ENCODE peak calls at places on chromosome 20, in nine cellular contexts. Y, K, R, E, T, H, A, M and W are unnamed samples. For H3K4me1, the result is how much of the 10 kb centered on the place peaks cover.

GRCh38 chr20:12047838-12048432 is 130.2 kb downstream of the BTBD3 start:
- DNase-seq in Y (no peak), K (no peak), R (no peak), E (no peak), T (no peak), H (no peak), A (no peak), M (no peak), W (no peak)

GRCh38 chr20:43187476-43188233 is 2.1 kb downstream of the PTPRT start:
- DNase-seq in Y (no peak), K (peak), R (no peak), E (peak), T (peak), H (peak), A (peak), M (peak), W (peak)

GRCh38 chr20:2656471-2657117 is 4.2 kb downstream of the NOP56 start:
- DNase-seq in Y (no peak), K (no peak), R (no peak), E (no peak), T (no peak), H (no peak), A (no peak), M (no peak), W (no peak)

GRCh38 chr20:21027569-21027968 is 78.6 kb downstream of the LINC00237 start:
- DNase-seq in Y (no peak), K (no peak), R (no peak), E (no peak), T (peak), H (no peak), A (no peak), M (no peak), W (peak)

GRCh38 chr20:53914861-53915458 is 155.4 kb downstream of the BCAS1 start:
- DNase-seq in Y (no peak), K (no peak), R (no peak), E (no peak), T (no peak), H (no peak), A (no peak), M (no peak), W (peak)

GRCh38 chr20:53872561-53873248 is 197.7 kb downstream of the BCAS1 start:
- DNase-seq in Y (no peak), K (no peak), R (peak), E (no peak), T (no peak), H (no peak), A (no peak), M (no peak), W (no peak)

GRCh38 chr20:39259010-39259803 is 297.1 kb downstream of the DHX35 start:
- DNase-seq in Y (no peak), K (no peak), R (no peak), E (no peak), T (no peak), H (no peak), A (peak), M (no peak), W (no peak)

GRCh38 chr20:59643616-59644061 is 39.3 kb downstream of the PHACTR3 start:
- DNase-seq in Y (peak), K (no peak), R (no peak), E (peak), T (no peak), H (no peak), A (peak), M (no peak), W (no peak)

GRCh38 chr20:22686097-22686496 is 101.7 kb upstream of the FOXA2 start:
- DNase-seq in Y (peak), K (no peak), R (no peak), E (peak), T (peak), H (peak), A (no peak), M (no peak), W (peak)

GRCh38 chr20:20076297-20077065 is 24.1 kb downstream of the CFAP61 start:
- DNase-seq in Y (no peak), K (no peak), R (no peak), E (no peak), T (no peak), H (no peak), A (no peak), M (no peak), W (no peak)

GRCh38 chr20:32528291-32528891 is 56.7 kb downstream of the NOL4L start:
- DNase-seq in Y (no peak), K (no peak), R (no peak), E (peak), T (no peak), H (no peak), A (no peak), M (no peak), W (no peak)

GRCh38 chr20:49787371-49788357 is 25.0 kb upstream of the SLC9A8 start:
- DNase-seq in Y (no peak), K (no peak), R (no peak), E (no peak), T (no peak), H (no peak), A (no peak), M (no peak), W (no peak)

GRCh38 chr20:4225778-4226177 is 210.4 kb upstream of the RNF24 start:
- DNase-seq in Y (no peak), K (no peak), R (no peak), E (no peak), T (no peak), H (no peak), A (no peak), M (no peak), W (no peak)

GRCh38 chr20:8432435-8433148 is 300.5 kb downstream of the PLCB1 start:
- DNase-seq in Y (no peak), K (no peak), R (no peak), E (no peak), T (no peak), H (no peak), A (no peak), M (no peak), W (peak)

GRCh38 chr20:50187403-50188051 is 3.1 kb upstream of the CEBPB start:
- DNase-seq in Y (peak), K (no peak), R (no peak), E (no peak), T (no peak), H (peak), A (peak), M (peak), W (peak)

GRCh38 chr20:15637971-15638754 is 935.1 kb downstream of the KIF16B start:
- DNase-seq in Y (no peak), K (no peak), R (no peak), E (peak), T (no peak), H (no peak), A (no peak), M (peak), W (peak)

GRCh38 chr20:5654557-5654956 is 95.6 kb upstream of the SHLD1 start:
- DNase-seq in Y (no peak), K (peak), R (no peak), E (no peak), T (no peak), H (no peak), A (no peak), M (no peak), W (no peak)

GRCh38 chr20:48600470-48600945 is 227.3 kb downstream of the PREX1 start:
- DNase-seq in Y (no peak), K (no peak), R (no peak), E (no peak), T (no peak), H (peak), A (peak), M (no peak), W (no peak)

GRCh38 chr20:52923123-52923543 is 49.0 kb upstream of the TSHZ2 start:
- DNase-seq in Y (no peak), K (peak), R (no peak), E (no peak), T (no peak), H (no peak), A (no peak), M (no peak), W (peak)

GRCh38 chr20:37669773-37670236 is 24.0 kb upstream of the CTNNBL1 start:
- DNase-seq in Y (no peak), K (no peak), R (no peak), E (no peak), T (no peak), H (no peak), A (no peak), M (no peak), W (no peak)

GRCh38 chr20:47204008-47204745 is 152.3 kb downstream of the ZMYND8 start:
- DNase-seq in Y (no peak), K (no peak), R (no peak), E (peak), T (peak), H (no peak), A (no peak), M (peak), W (no peak)

GRCh38 chr20:47205577-47206123 is 150.8 kb downstream of the ZMYND8 start:
- DNase-seq in Y (no peak), K (no peak), R (peak), E (peak), T (peak), H (peak), A (peak), M (no peak), W (peak)

GRCh38 chr20:47201074-47201730 is 155.3 kb downstream of the ZMYND8 start:
- DNase-seq in Y (no peak), K (no peak), R (no peak), E (no peak), T (peak), H (no peak), A (no peak), M (no peak), W (no peak)

GRCh38 chr20:47204746-47205122 is 151.8 kb downstream of the ZMYND8 start:
- DNase-seq in Y (no peak), K (no peak), R (no peak), E (no peak), T (peak), H (no peak), A (no peak), M (no peak), W (no peak)

GRCh38 chr20:47202765-47203667 is 153.5 kb downstream of the ZMYND8 start:
- DNase-seq in Y (no peak), K (no peak), R (no peak), E (no peak), T (no peak), H (no peak), A (no peak), M (no peak), W (no peak)
- H3K4me1 ChIP-seq in Y (under half), K (under half), R (under half), E (under half), T (half or more), H (under half), A (under half), M (under half), W (under half)

DNA sequence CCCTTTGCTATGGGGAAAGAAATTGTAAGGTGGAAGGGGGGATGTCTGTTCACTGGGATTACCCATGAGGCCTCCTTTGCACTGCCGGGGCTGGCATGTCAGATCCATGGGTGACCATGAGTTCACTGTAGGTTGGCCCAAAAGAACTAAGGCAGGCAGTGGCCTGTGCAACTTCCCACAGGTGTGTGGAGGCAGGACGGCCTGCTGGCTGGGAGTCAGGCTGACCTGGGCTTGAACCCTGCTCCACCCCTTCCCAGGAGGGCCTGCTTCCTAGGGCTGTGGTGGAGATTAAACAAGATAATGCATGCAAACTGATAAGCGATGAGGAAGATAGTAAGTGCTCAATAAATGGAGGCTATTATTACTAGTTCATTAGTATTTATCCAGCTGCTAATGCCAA is 163.0 kb downstream of the EYA2 start:
- DNase-seq in Y (no peak), K (no peak), R (no peak), E (no peak), T (no peak), H (no peak), A (no peak), M (no peak), W (no peak)
- TF ChIP-seq POLR2AphosphoS5 in Y (no peak), K (no peak), R (no peak), E (peak), T (no peak), H (no peak), A (no peak), M (no peak), W (no peak)

DNA sequence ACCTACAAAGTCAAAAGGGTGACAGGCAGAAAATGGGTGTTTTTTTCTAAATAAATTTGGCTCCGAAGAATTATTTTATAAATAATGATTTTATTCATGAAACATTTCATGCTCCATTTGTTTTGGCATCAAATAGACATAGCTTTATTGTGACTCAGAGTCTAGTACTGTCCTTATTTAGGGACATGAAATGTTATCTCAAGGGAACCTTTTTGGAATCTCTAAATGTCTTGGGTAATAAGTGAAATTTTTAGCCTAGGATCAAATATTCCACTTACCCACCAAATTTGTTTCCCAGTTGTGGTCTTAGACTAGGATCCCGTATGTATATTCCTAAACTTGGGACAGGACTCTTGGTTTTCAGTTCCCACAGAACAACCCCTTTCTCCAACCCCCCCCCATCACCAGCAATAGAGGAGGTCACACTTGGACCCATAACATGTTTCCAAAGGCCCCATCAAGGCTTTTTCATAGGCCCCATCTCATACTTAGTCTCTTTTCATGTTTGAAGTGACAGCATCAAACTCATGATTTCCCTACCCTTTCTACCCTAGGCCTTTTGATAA is 81.8 kb downstream of the JAG1 start:
- DNase-seq in Y (no peak), K (no peak), R (no peak), E (no peak), T (no peak), H (no peak), A (no peak), M (no peak), W (no peak)
- H3K4me1 ChIP-seq in Y (under half), K (under half), R (under half), E (under half), T (under half), H (under half), A (under half), M (under half), W (under half)

DNA sequence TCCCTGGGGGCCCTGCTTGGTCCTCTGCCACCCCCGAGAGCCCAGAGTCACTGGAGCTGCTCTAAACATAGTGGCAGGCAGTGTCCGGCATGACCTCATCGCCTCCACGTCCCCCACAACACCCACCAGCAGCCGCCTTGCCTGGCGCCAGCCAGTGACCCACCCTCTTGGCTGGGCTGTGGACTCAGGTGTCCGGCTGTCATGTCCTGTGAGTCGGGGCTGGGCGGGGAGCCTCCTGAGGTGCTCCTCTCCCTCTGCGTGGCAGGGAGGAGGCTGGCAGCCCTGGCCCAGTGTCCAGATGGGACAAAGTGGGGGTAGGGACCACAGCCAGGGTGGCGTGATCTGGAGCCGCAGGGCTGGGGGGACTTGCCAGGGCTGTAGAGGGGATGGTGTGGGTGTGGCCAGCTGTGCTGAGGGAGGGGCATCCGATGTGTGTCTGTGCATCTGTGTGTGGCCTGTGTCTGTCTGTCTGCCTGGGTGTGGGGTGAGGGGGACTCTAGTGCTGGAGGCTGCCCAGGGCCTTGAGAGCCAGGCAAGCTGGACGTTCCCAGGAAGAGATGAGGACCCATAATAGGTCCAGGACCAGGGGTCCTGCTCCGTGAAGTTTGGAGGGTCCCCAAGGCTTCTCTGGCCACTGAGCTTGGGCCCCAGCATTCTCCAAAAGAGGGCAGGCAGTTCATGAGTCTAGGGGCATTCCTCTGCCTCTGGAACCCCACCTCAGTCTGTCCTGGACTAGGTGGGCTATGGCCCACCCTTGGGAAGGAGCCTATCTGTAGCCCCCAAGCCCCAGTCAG is 2.3 kb upstream of the SOX18 start:
- DNase-seq in Y (no peak), K (no peak), R (no peak), E (no peak), T (no peak), H (no peak), A (no peak), M (peak), W (no peak)
- TF ChIP-seq POLR2AphosphoS5 in Y (no peak), K (no peak), R (no peak), E (peak), T (no peak), H (no peak), A (no peak), M (no peak), W (no peak)

GRCh38 chr20:62959101-62959971 is 6.8 kb downstream of the SLC17A9 start:
- DNase-seq in Y (no peak), K (no peak), R (no peak), E (no peak), T (no peak), H (no peak), A (no peak), M (no peak), W (no peak)
- H3K4me1 ChIP-seq in Y (under half), K (under half), R (under half), E (under half), T (under half), H (under half), A (under half), M (under half), W (under half)

GRCh38 chr20:58308680-58309527 is 611 bp upstream of the RAB22A start:
- DNase-seq in Y (no peak), K (no peak), R (no peak), E (no peak), T (no peak), H (peak), A (peak), M (peak), W (peak)

GRCh38 chr20:58312836-58313235 is 3.3 kb downstream of the RAB22A start:
- DNase-seq in Y (no peak), K (no peak), R (no peak), E (no peak), T (no peak), H (no peak), A (no peak), M (no peak), W (no peak)

GRCh38 chr20:58309607-58310290 is at the start of gene RAB22A:
- DNase-seq in Y (no peak), K (no peak), R (no peak), E (peak), T (peak), H (peak), A (peak), M (peak), W (peak)

GRCh38 chr20:58310291-58310782 is 822 bp downstream of the RAB22A start:
- DNase-seq in Y (no peak), K (peak), R (no peak), E (no peak), T (no peak), H (no peak), A (no peak), M (no peak), W (peak)

GRCh38 chr20:58313366-58313765 is 3.9 kb downstream of the RAB22A start:
- DNase-seq in Y (no peak), K (no peak), R (no peak), E (no peak), T (no peak), H (no peak), A (no peak), M (no peak), W (no peak)
- TF ChIP-seq POLR2AphosphoS5 in Y (no peak), K (no peak), R (no peak), E (no peak), T (no peak), H (no peak), A (no peak), M (no peak), W (no peak)

DNA sequence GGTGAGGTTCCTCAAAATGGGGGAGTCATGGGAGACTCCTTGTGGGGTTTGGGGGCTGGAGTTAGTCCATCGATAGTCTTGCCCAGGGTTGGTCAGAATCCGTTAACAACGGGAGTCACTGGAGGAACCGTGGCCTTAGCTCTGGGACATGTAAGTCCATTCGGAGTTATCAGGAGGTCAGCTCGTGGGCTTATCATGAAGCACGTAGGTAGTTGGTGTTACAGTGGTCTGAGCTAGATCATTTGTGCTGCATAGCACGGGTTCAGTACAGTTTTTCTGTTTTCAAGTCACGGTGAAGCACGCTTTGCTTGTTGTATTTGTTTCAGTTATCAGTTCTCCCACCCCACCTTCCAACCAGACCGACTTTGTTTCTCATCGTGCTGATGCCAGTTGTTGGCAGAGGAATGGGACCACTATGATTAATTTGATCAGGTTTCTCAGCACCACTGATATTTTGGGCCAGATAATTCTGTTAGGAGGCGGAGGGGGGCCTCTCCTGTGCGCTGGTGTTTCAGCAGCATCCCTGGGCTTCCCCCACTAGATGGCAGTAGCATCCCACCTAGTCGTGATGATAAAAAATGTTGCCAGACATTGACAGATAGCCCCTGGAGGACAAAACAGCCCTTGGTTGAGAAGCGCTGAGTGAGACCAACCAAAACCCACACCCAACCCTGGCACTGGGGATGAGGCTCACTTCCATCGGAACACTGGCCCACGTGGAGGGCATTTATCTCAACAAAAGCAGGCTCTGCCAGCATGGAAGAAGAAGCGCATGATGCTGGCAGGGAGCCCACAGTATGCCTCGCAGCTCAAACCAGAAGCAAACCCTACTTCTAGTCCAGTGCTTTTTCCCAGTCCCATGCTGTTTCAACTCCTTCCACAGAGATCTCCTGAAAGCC is 2.2 kb upstream of the APMAP start:
- DNase-seq in Y (peak), K (no peak), R (peak), E (peak), T (peak), H (peak), A (peak), M (peak), W (peak)
- H3K4me1 ChIP-seq in Y (under half), K (under half), R (under half), E (half or more), T (under half), H (under half), A (half or more), M (under half), W (under half)

GRCh38 chr20:51628533-51629398 is 86.2 kb upstream of the NFATC2 start:
- DNase-seq in Y (no peak), K (no peak), R (no peak), E (no peak), T (no peak), H (no peak), A (no peak), M (no peak), W (no peak)
- TF ChIP-seq POLR2AphosphoS5 in Y (no peak), K (no peak), R (no peak), E (no peak), T (no peak), H (no peak), A (no peak), M (no peak), W (no peak)

DNA sequence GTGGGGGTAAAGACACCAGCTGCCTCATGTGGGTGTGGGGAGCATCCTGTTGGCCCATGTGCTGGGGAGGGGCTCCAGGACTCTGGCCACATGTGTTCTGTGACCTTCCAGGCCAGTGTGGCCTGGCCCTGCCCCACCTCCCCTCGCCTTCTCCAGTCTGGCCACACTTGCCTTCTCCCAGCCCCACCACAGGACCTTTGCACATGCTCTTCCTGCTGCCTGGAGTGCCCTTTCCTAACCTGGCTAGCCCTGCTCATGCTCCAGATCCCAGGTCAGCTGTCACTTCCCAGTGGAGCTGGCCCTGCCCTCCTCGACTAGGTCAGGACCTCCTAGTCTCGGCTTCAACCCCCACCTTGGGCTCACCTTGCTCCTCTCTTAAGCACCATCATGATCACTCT is 183.8 kb downstream of the CDH4 start:
- DNase-seq in Y (no peak), K (no peak), R (no peak), E (no peak), T (no peak), H (no peak), A (no peak), M (no peak), W (no peak)
- H3K4me1 ChIP-seq in Y (under half), K (under half), R (under half), E (under half), T (under half), H (under half), A (under half), M (under half), W (under half)